ENCODE peak calls at places on chromosomes 3 and 15, in seven cellular contexts. One of them, this sample, is unnamed.

GRCh38 chr15:59688383-59688887 is 685 bp downstream of the BNIP2 start:
- DNase-seq in GM23248: peak; percentile 83
- DNase-seq in ovary: no peak
- DNase-seq in SJCRH30: no peak
- DNase-seq in kidney: no peak
- DNase-seq in CD8-positive, alpha-beta memory T cell: peak; percentile 3
- DNase-seq in A549: peak; percentile 72
- DNase-seq in this sample: peak; percentile 1

GRCh38 chr15:85667491-85668424 is 127.0 kb downstream of the KLHL25 start:
- DNase-seq in GM23248: peak; percentile 98
- DNase-seq in ovary: no peak
- DNase-seq in SJCRH30: peak; percentile 60
- DNase-seq in kidney: no peak
- DNase-seq in CD8-positive, alpha-beta memory T cell: peak; percentile 31
- DNase-seq in A549: peak; percentile 95
- DNase-seq in this sample: peak; percentile 53

GRCh38 chr3:127848131-127849129 is 26.1 kb upstream of the MGLL start:
- DNase-seq in GM23248: peak; percentile 58
- DNase-seq in ovary: no peak
- DNase-seq in SJCRH30: no peak
- DNase-seq in kidney: no peak
- DNase-seq in CD8-positive, alpha-beta memory T cell: no peak
- DNase-seq in A549: no peak
- DNase-seq in this sample: no peak

GRCh38 chr15:69648775-69649735 is 196.4 kb downstream of the RPLP1 start:
- DNase-seq in GM23248: no peak
- DNase-seq in ovary: no peak
- DNase-seq in SJCRH30: no peak
- DNase-seq in kidney: no peak
- DNase-seq in CD8-positive, alpha-beta memory T cell: no peak
- DNase-seq in A549: no peak
- DNase-seq in this sample: no peak

GRCh38 chr3:23928525-23928924 is 11.6 kb downstream of the RPL15 start:
- DNase-seq in GM23248: no peak
- DNase-seq in ovary: no peak
- DNase-seq in SJCRH30: no peak
- DNase-seq in kidney: peak; percentile 79
- DNase-seq in CD8-positive, alpha-beta memory T cell: no peak
- DNase-seq in A549: peak; percentile 32
- DNase-seq in this sample: no peak

GRCh38 chr3:41900265-41900664 is 61.6 kb downstream of the ULK4 start:
- DNase-seq in GM23248: peak; percentile 33
- DNase-seq in ovary: no peak
- DNase-seq in SJCRH30: no peak
- DNase-seq in kidney: no peak
- DNase-seq in CD8-positive, alpha-beta memory T cell: no peak
- DNase-seq in A549: peak; percentile 13
- DNase-seq in this sample: no peak

GRCh38 chr3:25781758-25782594 is 1.3 kb downstream of the NGLY1 start:
- DNase-seq in GM23248: no peak
- DNase-seq in ovary: no peak
- DNase-seq in SJCRH30: no peak
- DNase-seq in kidney: no peak
- DNase-seq in CD8-positive, alpha-beta memory T cell: no peak
- DNase-seq in A549: no peak
- DNase-seq in this sample: no peak

GRCh38 chr3:100089802-100090668 is 24.3 kb downstream of the FILIP1L start:
- DNase-seq in GM23248: peak; percentile 89
- DNase-seq in ovary: no peak
- DNase-seq in SJCRH30: no peak
- DNase-seq in kidney: no peak
- DNase-seq in CD8-positive, alpha-beta memory T cell: no peak
- DNase-seq in A549: peak; percentile 49
- DNase-seq in this sample: no peak

GRCh38 chr3:140180603-140181002 is 245.6 kb downstream of the CLSTN2 start:
- DNase-seq in GM23248: no peak
- DNase-seq in ovary: no peak
- DNase-seq in SJCRH30: no peak
- DNase-seq in kidney: no peak
- DNase-seq in CD8-positive, alpha-beta memory T cell: no peak
- DNase-seq in A549: no peak
- DNase-seq in this sample: no peak

GRCh38 chr3:181808053-181808452 is 96.3 kb downstream of the SOX2 start:
- DNase-seq in GM23248: no peak
- DNase-seq in ovary: no peak
- DNase-seq in SJCRH30: no peak
- DNase-seq in kidney: no peak
- DNase-seq in CD8-positive, alpha-beta memory T cell: no peak
- DNase-seq in A549: no peak
- DNase-seq in this sample: no peak

GRCh38 chr15:66711260-66711659 is 9.2 kb downstream of the SMAD6 start:
- DNase-seq in GM23248: no peak
- DNase-seq in ovary: no peak
- DNase-seq in SJCRH30: no peak
- DNase-seq in kidney: no peak
- DNase-seq in CD8-positive, alpha-beta memory T cell: no peak
- DNase-seq in A549: no peak
- DNase-seq in this sample: no peak

GRCh38 chr15:73081321-73081958 is 29.2 kb downstream of the NEO1 start:
- DNase-seq in GM23248: peak; percentile 77
- DNase-seq in ovary: no peak
- DNase-seq in SJCRH30: peak; percentile 58
- DNase-seq in kidney: no peak
- DNase-seq in CD8-positive, alpha-beta memory T cell: no peak
- DNase-seq in A549: peak; percentile 73
- DNase-seq in this sample: no peak

GRCh38 chr15:76514292-76514691 is 177.7 kb downstream of the ISL2 start:
- DNase-seq in GM23248: no peak
- DNase-seq in ovary: no peak
- DNase-seq in SJCRH30: no peak
- DNase-seq in kidney: no peak
- DNase-seq in CD8-positive, alpha-beta memory T cell: no peak
- DNase-seq in A549: no peak
- DNase-seq in this sample: no peak

GRCh38 chr15:88498991-88499390 is 31.5 kb downstream of the MRPS11 start:
- DNase-seq in GM23248: no peak
- DNase-seq in ovary: no peak
- DNase-seq in SJCRH30: peak; percentile 30
- DNase-seq in kidney: no peak
- DNase-seq in CD8-positive, alpha-beta memory T cell: no peak
- DNase-seq in A549: no peak
- DNase-seq in this sample: no peak

GRCh38 chr3:66354001-66354400 is 133.2 kb downstream of the SLC25A26 start:
- DNase-seq in GM23248: no peak
- DNase-seq in ovary: no peak
- DNase-seq in SJCRH30: no peak
- DNase-seq in kidney: no peak
- DNase-seq in CD8-positive, alpha-beta memory T cell: no peak
- DNase-seq in A549: no peak
- DNase-seq in this sample: no peak

GRCh38 chr15:48855501-48856440 is 22.2 kb upstream of the EID1 start:
- DNase-seq in GM23248: peak; percentile 74
- DNase-seq in ovary: no peak
- DNase-seq in SJCRH30: peak; percentile 62
- DNase-seq in kidney: no peak
- DNase-seq in CD8-positive, alpha-beta memory T cell: no peak
- DNase-seq in A549: peak; percentile 26
- DNase-seq in this sample: no peak

GRCh38 chr15:65059931-65060596 is 7.7 kb downstream of the RASL12 start:
- DNase-seq in GM23248: no peak
- DNase-seq in ovary: no peak
- DNase-seq in SJCRH30: no peak
- DNase-seq in kidney: no peak
- DNase-seq in CD8-positive, alpha-beta memory T cell: no peak
- DNase-seq in A549: no peak
- DNase-seq in this sample: no peak

DNA sequence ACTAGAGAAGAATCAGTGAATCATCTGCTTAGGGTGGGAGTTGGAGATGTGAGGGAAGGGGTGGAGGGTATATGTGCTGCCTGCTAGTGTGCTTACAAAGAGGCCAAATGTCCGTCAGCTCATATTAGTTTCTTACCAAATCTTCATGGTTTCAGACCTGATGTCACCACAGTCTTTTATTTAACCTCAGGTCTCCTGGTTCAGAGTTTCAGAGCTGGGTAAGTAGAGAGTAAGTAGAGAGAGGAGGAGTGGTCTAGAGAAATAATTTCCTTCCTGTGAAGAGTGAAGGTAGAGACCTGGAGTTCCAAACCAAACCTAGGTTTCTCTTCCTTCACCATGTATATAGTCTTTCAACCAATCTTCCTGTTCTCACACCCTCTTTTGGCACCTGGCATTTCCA is 17.5 kb upstream of the P2RY1 start:
- DNase-seq in GM23248: no peak
- DNase-seq in ovary: no peak
- DNase-seq in SJCRH30: no peak
- DNase-seq in kidney: no peak
- DNase-seq in CD8-positive, alpha-beta memory T cell: no peak
- DNase-seq in A549: no peak
- DNase-seq in this sample: no peak
- H3K4me1 ChIP-seq in GM23248: no peaks in the 10 kb centered on the region
- H3K4me1 ChIP-seq in ovary: no peaks in the 10 kb centered on the region
- H3K4me1 ChIP-seq in SJCRH30: no peaks in the 10 kb centered on the region
- H3K4me1 ChIP-seq in kidney: no peaks in the 10 kb centered on the region
- H3K4me1 ChIP-seq in CD8-positive, alpha-beta memory T cell: no peaks in the 10 kb centered on the region
- H3K4me1 ChIP-seq in A549: no peaks in the 10 kb centered on the region
- H3K4me1 ChIP-seq in this sample: no peaks in the 10 kb centered on the region

GRCh38 chr15:58682234-58682633 is 67.3 kb downstream of the ADAM10 start:
- DNase-seq in GM23248: no peak
- DNase-seq in ovary: no peak
- DNase-seq in SJCRH30: no peak
- DNase-seq in kidney: no peak
- DNase-seq in CD8-positive, alpha-beta memory T cell: no peak
- DNase-seq in A549: no peak
- DNase-seq in this sample: no peak
- H3K4me1 ChIP-seq in GM23248: peaks cover 18% of the 10 kb centered on the region
- H3K4me1 ChIP-seq in ovary: peaks cover 3% of the 10 kb centered on the region
- H3K4me1 ChIP-seq in SJCRH30: peaks cover 3% of the 10 kb centered on the region
- H3K4me1 ChIP-seq in kidney: peaks cover 7% of the 10 kb centered on the region
- H3K4me1 ChIP-seq in CD8-positive, alpha-beta memory T cell: no peaks in the 10 kb centered on the region
- H3K4me1 ChIP-seq in A549: peaks cover 37% of the 10 kb centered on the region
- H3K4me1 ChIP-seq in this sample: no peaks in the 10 kb centered on the region

GRCh38 chr3:195077611-195078540 is 193.1 kb downstream of the XXYLT1 start:
- DNase-seq in GM23248: no peak
- DNase-seq in ovary: no peak
- DNase-seq in SJCRH30: no peak
- DNase-seq in kidney: peak; percentile 71
- DNase-seq in CD8-positive, alpha-beta memory T cell: no peak
- DNase-seq in A549: no peak
- DNase-seq in this sample: no peak
- H3K4me1 ChIP-seq in GM23248: no peaks in the 10 kb centered on the region
- H3K4me1 ChIP-seq in ovary: peaks cover 5% of the 10 kb centered on the region
- H3K4me1 ChIP-seq in SJCRH30: peaks cover 4% of the 10 kb centered on the region
- H3K4me1 ChIP-seq in kidney: peaks cover 16% of the 10 kb centered on the region
- H3K4me1 ChIP-seq in CD8-positive, alpha-beta memory T cell: no peaks in the 10 kb centered on the region
- H3K4me1 ChIP-seq in A549: no peaks in the 10 kb centered on the region
- H3K4me1 ChIP-seq in this sample: no peaks in the 10 kb centered on the region

GRCh38 chr3:62376187-62376720 is 2.9 kb upstream of the FEZF2 start:
- DNase-seq in GM23248: no peak
- DNase-seq in ovary: no peak
- DNase-seq in SJCRH30: no peak
- DNase-seq in kidney: no peak
- DNase-seq in CD8-positive, alpha-beta memory T cell: no peak
- DNase-seq in A549: no peak
- DNase-seq in this sample: no peak

GRCh38 chr3:62376906-62377865 is 3.8 kb upstream of the FEZF2 start:
- DNase-seq in GM23248: no peak
- DNase-seq in ovary: no peak
- DNase-seq in SJCRH30: no peak
- DNase-seq in kidney: no peak
- DNase-seq in CD8-positive, alpha-beta memory T cell: no peak
- DNase-seq in A549: no peak
- DNase-seq in this sample: no peak

GRCh38 chr3:62379206-62379834 is 6.0 kb upstream of the FEZF2 start:
- DNase-seq in GM23248: no peak
- DNase-seq in ovary: no peak
- DNase-seq in SJCRH30: no peak
- DNase-seq in kidney: no peak
- DNase-seq in CD8-positive, alpha-beta memory T cell: no peak
- DNase-seq in A549: no peak
- DNase-seq in this sample: no peak

GRCh38 chr3:62375655-62376054 is 2.3 kb upstream of the FEZF2 start:
- DNase-seq in GM23248: no peak
- DNase-seq in ovary: no peak
- DNase-seq in SJCRH30: no peak
- DNase-seq in kidney: no peak
- DNase-seq in CD8-positive, alpha-beta memory T cell: no peak
- DNase-seq in A549: no peak
- DNase-seq in this sample: no peak

DNA sequence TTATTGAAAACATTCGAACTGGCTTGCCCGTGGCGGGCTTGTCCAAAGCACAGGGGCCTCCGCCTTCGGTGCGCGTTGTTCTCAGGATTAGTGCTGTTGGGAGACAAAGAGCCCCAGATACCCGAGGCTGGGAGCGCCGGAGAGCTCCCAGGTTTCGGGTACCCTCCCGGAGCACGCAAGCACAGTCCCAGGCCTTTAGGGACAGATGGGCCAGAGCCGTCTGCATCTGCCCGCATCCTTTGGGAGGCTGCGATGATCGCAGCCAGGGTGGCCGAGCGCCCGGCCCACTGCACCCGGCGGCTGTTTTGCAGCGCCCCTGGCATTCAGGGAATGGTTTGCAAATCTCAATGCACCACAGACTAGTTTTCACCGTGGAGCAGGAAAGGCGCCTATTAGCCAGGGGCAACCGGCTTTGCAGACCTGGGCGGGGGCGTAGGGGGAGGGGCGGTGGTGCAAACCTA is 5.0 kb upstream of the FEZF2 start:
- DNase-seq in GM23248: no peak
- DNase-seq in ovary: no peak
- DNase-seq in SJCRH30: no peak
- DNase-seq in kidney: no peak
- DNase-seq in CD8-positive, alpha-beta memory T cell: no peak
- DNase-seq in A549: no peak
- DNase-seq in this sample: no peak
- H3K4me1 ChIP-seq in GM23248: no peaks in the 10 kb centered on the region
- H3K4me1 ChIP-seq in ovary: peaks cover 4% of the 10 kb centered on the region
- H3K4me1 ChIP-seq in SJCRH30: no peaks in the 10 kb centered on the region
- H3K4me1 ChIP-seq in kidney: no peaks in the 10 kb centered on the region
- H3K4me1 ChIP-seq in CD8-positive, alpha-beta memory T cell: no peaks in the 10 kb centered on the region
- H3K4me1 ChIP-seq in A549: no peaks in the 10 kb centered on the region
- H3K4me1 ChIP-seq in this sample: no peaks in the 10 kb centered on the region

GRCh38 chr3:71443332-71443731 is 140.2 kb downstream of the FOXP1 start:
- DNase-seq in GM23248: no peak
- DNase-seq in ovary: no peak
- DNase-seq in SJCRH30: no peak
- DNase-seq in kidney: no peak
- DNase-seq in CD8-positive, alpha-beta memory T cell: no peak
- DNase-seq in A549: no peak
- DNase-seq in this sample: no peak
- H3K4me1 ChIP-seq in GM23248: peaks cover 16% of the 10 kb centered on the region
- H3K4me1 ChIP-seq in ovary: peaks cover 3% of the 10 kb centered on the region
- H3K4me1 ChIP-seq in SJCRH30: no peaks in the 10 kb centered on the region
- H3K4me1 ChIP-seq in kidney: no peaks in the 10 kb centered on the region
- H3K4me1 ChIP-seq in CD8-positive, alpha-beta memory T cell: peaks cover 99% of the 10 kb centered on the region
- H3K4me1 ChIP-seq in A549: peaks cover 6% of the 10 kb centered on the region
- H3K4me1 ChIP-seq in this sample: peaks cover 98% of the 10 kb centered on the region

DNA sequence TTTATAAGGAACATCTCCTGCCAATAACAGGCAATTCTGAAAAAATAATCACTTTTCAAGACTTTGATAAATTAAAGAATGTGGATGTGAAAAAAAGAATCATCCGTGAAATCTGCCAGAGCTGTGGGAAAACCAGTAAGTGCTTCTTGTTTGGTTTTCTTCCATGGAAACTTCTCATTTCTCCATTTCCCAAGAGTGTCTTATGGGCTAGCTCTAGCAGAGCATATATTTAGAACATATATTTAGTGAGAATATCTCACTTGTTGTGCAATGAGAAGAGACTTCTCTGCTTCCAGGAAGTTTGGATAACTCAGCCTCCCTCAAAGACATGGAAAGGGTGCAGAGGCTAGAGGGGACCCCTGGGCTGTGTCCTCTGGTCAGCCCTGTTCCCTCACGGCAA is 49.9 kb downstream of the COL6A5 start:
- DNase-seq in GM23248: no peak
- DNase-seq in ovary: no peak
- DNase-seq in SJCRH30: no peak
- DNase-seq in kidney: no peak
- DNase-seq in CD8-positive, alpha-beta memory T cell: no peak
- DNase-seq in A549: no peak
- DNase-seq in this sample: no peak
- H3K4me1 ChIP-seq in GM23248: no peaks in the 10 kb centered on the region
- H3K4me1 ChIP-seq in ovary: no peaks in the 10 kb centered on the region
- H3K4me1 ChIP-seq in SJCRH30: peaks cover 11% of the 10 kb centered on the region
- H3K4me1 ChIP-seq in kidney: no peaks in the 10 kb centered on the region
- H3K4me1 ChIP-seq in CD8-positive, alpha-beta memory T cell: no peaks in the 10 kb centered on the region
- H3K4me1 ChIP-seq in A549: no peaks in the 10 kb centered on the region
- H3K4me1 ChIP-seq in this sample: no peaks in the 10 kb centered on the region